ENCODE peak calls at places on chromosomes 12 and 14, in eight cellular contexts. C, P, W, B, O, H, K and V are unnamed samples.

GRCh38 chr12:19799886-19800602 is 360.8 kb downstream of the AEBP2 start:
- DNase-seq in C (no peak), P (no peak), W (no peak), B (no peak), O (no peak), H (no peak), K (no peak), V (no peak)

GRCh38 chr12:116324684-116325664 is 47.5 kb upstream of the MED13L start:
- DNase-seq in C (no peak), P (no peak), W (no peak), B (no peak), O (no peak), H (no peak), K (no peak), V (no peak)

GRCh38 chr12:53991077-53991460 is 6.1 kb downstream of the HOXC10 start:
- DNase-seq in C (no peak), P (peak; percentile 78), W (no peak), B (no peak), O (no peak), H (no peak), K (no peak), V (no peak)

GRCh38 chr14:101028971-101029667 is 125.6 kb upstream of the RTL1 start:
- DNase-seq in C (no peak), P (peak; percentile 11), W (no peak), B (no peak), O (no peak), H (no peak), K (peak; percentile 43), V (no peak)

GRCh38 chr12:120041386-120042231 is 52.6 kb downstream of the BICDL1 start:
- DNase-seq in C (no peak), P (no peak), W (no peak), B (no peak), O (no peak), H (peak; percentile 90), K (no peak), V (no peak)

GRCh38 chr14:38039526-38039925 is 168.2 kb upstream of the SSTR1 start:
- DNase-seq in C (no peak), P (no peak), W (no peak), B (no peak), O (no peak), H (no peak), K (no peak), V (no peak)

GRCh38 chr14:92563359-92563758 is 49.8 kb downstream of the RIN3 start:
- DNase-seq in C (no peak), P (no peak), W (no peak), B (no peak), O (peak; percentile 53), H (no peak), K (no peak), V (no peak)

GRCh38 chr14:59543873-59544272 is 32.7 kb downstream of the CCDC175 start:
- DNase-seq in C (no peak), P (no peak), W (no peak), B (no peak), O (no peak), H (no peak), K (no peak), V (no peak)

GRCh38 chr12:130832561-130833209 is 6.4 kb downstream of the STX2 start:
- DNase-seq in C (peak; percentile 51), P (no peak), W (no peak), B (no peak), O (no peak), H (no peak), K (no peak), V (no peak)

GRCh38 chr14:61927521-61927920 is 165.3 kb downstream of the SNAPC1 start:
- DNase-seq in C (no peak), P (no peak), W (no peak), B (no peak), O (no peak), H (no peak), K (no peak), V (no peak)

GRCh38 chr12:132222096-132222807 is 78.0 kb downstream of the NOC4L start:
- DNase-seq in C (no peak), P (no peak), W (peak; percentile 52), B (no peak), O (peak; percentile 8), H (peak; percentile 28), K (no peak), V (no peak)

GRCh38 chr14:78836777-78837176 is 666.6 kb downstream of the NRXN3 start:
- DNase-seq in C (no peak), P (no peak), W (peak; percentile 49), B (peak; percentile 64), O (peak; percentile 17), H (peak; percentile 37), K (no peak), V (peak; percentile 45)

GRCh38 chr12:14893471-14894250 is 8.0 kb upstream of the MGP start:
- DNase-seq in C (peak; percentile 49), P (no peak), W (no peak), B (no peak), O (no peak), H (no peak), K (no peak), V (no peak)

GRCh38 chr14:95185452-95186392 is 28.4 kb upstream of the DICER1 start:
- DNase-seq in C (peak; percentile 61), P (no peak), W (no peak), B (peak; percentile 53), O (no peak), H (no peak), K (peak; percentile 84), V (peak; percentile 44)

GRCh38 chr12:4807813-4808212 is 87.6 kb downstream of the GALNT8 start:
- DNase-seq in C (no peak), P (no peak), W (no peak), B (no peak), O (no peak), H (no peak), K (no peak), V (no peak)

GRCh38 chr12:78392918-78393317 is 471.7 kb upstream of the SYT1 start:
- DNase-seq in C (peak; percentile 18), P (no peak), W (no peak), B (no peak), O (no peak), H (no peak), K (no peak), V (no peak)

GRCh38 chr12:121036810-121037326 is 2.2 kb downstream of the OASL start:
- DNase-seq in C (no peak), P (no peak), W (peak; percentile 41), B (no peak), O (no peak), H (no peak), K (no peak), V (no peak)

GRCh38 chr12:124884587-124885438 is 21.1 kb upstream of the SCARB1 start:
- DNase-seq in C (no peak), P (no peak), W (no peak), B (peak; percentile 81), O (no peak), H (peak; percentile 84), K (no peak), V (peak; percentile 71)

GRCh38 chr12:31570880-31571279 is 20.1 kb downstream of the DENND5B start:
- DNase-seq in C (no peak), P (no peak), W (no peak), B (no peak), O (no peak), H (peak; percentile 45), K (no peak), V (no peak)

GRCh38 chr14:102993523-102993922 is 63.8 kb downstream of the CDC42BPB start:
- DNase-seq in C (no peak), P (no peak), W (peak; percentile 89), B (peak; percentile 64), O (no peak), H (peak; percentile 4), K (no peak), V (no peak)

GRCh38 chr12:95257541-95257940 is 39.9 kb downstream of the VEZT start:
- DNase-seq in C (no peak), P (no peak), W (no peak), B (no peak), O (no peak), H (no peak), K (no peak), V (no peak)
- TF ChIP-seq EP300 in C (no peak), P (no peak), W (no peak), B (no peak), O (no peak), H (no peak), K (no peak), V (no peak)

GRCh38 chr14:44108601-44109000 is 398.5 kb downstream of the FSCB start:
- DNase-seq in C (no peak), P (no peak), W (no peak), B (no peak), O (no peak), H (no peak), K (no peak), V (no peak)
- TF ChIP-seq EP300 in C (no peak), P (no peak), W (no peak), B (no peak), O (no peak), H (no peak), K (no peak), V (no peak)

GRCh38 chr14:42023452-42023851 is 416.8 kb downstream of the LRFN5 start:
- DNase-seq in C (no peak), P (no peak), W (no peak), B (no peak), O (no peak), H (peak; percentile 8), K (no peak), V (no peak)
- TF ChIP-seq EP300 in C (no peak), P (no peak), W (no peak), B (no peak), O (no peak), H (no peak), K (no peak), V (no peak)

DNA sequence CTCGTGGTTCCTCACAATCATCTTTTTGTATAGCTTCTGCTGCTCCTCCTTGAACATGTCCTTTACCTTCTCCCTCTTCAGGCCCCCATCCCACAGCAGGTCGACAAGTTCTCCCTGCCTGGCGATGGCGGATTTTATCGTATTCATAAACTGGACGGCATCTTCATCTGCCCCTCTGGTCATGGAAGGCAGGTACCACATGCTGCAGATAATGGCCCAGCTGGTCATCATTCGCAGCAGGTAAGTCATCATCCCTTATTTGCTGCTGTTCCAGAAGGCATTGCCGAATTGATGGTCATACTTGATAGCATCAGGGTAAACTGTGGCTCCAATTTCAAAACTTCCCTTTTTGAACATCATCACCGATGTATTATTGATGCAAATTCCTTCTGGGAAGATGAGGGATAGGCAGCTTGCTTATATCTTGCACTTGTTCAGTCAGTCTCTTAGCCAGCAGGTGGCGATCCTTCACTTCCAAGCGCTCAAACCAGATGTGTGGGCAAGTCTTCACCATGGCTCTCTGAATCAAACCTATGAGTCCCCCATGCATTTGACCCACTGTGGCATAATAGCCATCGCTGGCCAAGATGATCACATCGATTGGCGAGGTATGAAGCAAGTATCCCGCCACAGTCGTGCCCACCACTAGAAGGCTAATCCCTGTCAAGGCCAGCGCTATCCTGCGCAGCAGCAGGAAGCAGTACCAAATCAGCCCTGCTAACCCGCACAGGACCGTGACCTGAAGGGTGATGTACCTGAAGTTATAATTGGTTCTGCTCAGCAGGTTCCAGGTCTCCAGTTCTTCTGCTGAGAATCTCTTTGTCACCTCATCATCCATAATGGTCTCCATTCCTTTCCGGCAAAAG is 381.5 kb upstream of the STXBP6 start:
- DNase-seq in C (no peak), P (no peak), W (no peak), B (peak; percentile 19), O (no peak), H (peak; percentile 53), K (no peak), V (peak; percentile 32)
- TF ChIP-seq EP300 in C (no peak), P (no peak), W (no peak), B (no peak), O (no peak), H (no peak), K (no peak), V (no peak)